ENCODE peak calls at places on chromosomes 1 and 21, in four cellular contexts. G is WTC11, U is SK-N-SH, J is GM12878. E is an unnamed sample.

GRCh38 chr21:37971390-37971789 is 55.1 kb upstream of the KCNJ6 start:
- DNase-seq in U (no peak), G (no peak), J (no peak), E (no peak)

GRCh38 chr1:199472025-199472424 is 555.5 kb upstream of the NR5A2 start:
- DNase-seq in J (no peak), G (no peak), U (no peak), E (no peak)

GRCh38 chr1:79117376-79117775 is 110.8 kb upstream of the ADGRL4 start:
- DNase-seq in G (no peak), J (no peak), U (no peak), E (no peak)

GRCh38 chr21:40685121-40685630 is 161.8 kb downstream of the DSCAM start:
- DNase-seq in J (no peak), G (no peak), U (no peak), E (no peak)

GRCh38 chr1:42152907-42153597 is at the start of gene GUCA2B:
- DNase-seq in U (no peak), J (no peak), G (no peak), E (no peak)

GRCh38 chr1:93938461-93939145 is 29.4 kb upstream of the GCLM start:
- DNase-seq in U (no peak), G (no peak), J (no peak), E (no peak)

GRCh38 chr1:85282424-85282823 is 6.0 kb upstream of the BCL10 start:
- DNase-seq in G (peak), J (no peak), U (no peak), E (peak)

GRCh38 chr1:10338047-10338446 is 60.8 kb upstream of the PGD start:
- DNase-seq in J (no peak), U (peak), G (peak), E (peak)

GRCh38 chr21:35791541-35792335 is 268.6 kb downstream of the SETD4 start:
- DNase-seq in J (no peak), U (no peak), G (no peak), E (no peak)

GRCh38 chr1:2534775-2535387 is 4.8 kb upstream of the HES5 start:
- DNase-seq in G (no peak), U (no peak), J (no peak), E (peak)

GRCh38 chr1:3672231-3672970 is 20.1 kb downstream of the TP73 start:
- DNase-seq in J (no peak), G (peak), U (no peak), E (no peak)

GRCh38 chr21:45108808-45109800 is 34.7 kb downstream of the ADARB1 start:
- DNase-seq in G (no peak), J (no peak), U (no peak), E (no peak)
- TF ChIP-seq USF1 in G (no peak), J (no peak), U (no peak), E (no peak)

GRCh38 chr1:28308750-28309149 is 20.1 kb upstream of the MED18 start:
- DNase-seq in U (no peak), G (no peak), J (no peak), E (no peak)

GRCh38 chr1:28317014-28317413 is 11.8 kb upstream of the MED18 start:
- DNase-seq in G (no peak), J (no peak), U (no peak), E (no peak)

GRCh38 chr1:28309702-28310101 is 19.1 kb upstream of the MED18 start:
- DNase-seq in U (no peak), G (no peak), J (no peak), E (no peak)

GRCh38 chr1:28313710-28314510 is 14.9 kb upstream of the MED18 start:
- DNase-seq in U (no peak), G (no peak), J (no peak), E (no peak)
- TF ChIP-seq USF1 in U (no peak), G (no peak), J (no peak), E (no peak)

GRCh38 chr1:36502616-36503015 is 19.9 kb upstream of the CSF3R start:
- DNase-seq in U (no peak), J (no peak), G (no peak), E (no peak)
- TF ChIP-seq USF1 in U (no peak), J (no peak), G (no peak), E (no peak)

GRCh38 chr1:15621975-15622374 is 4.7 kb downstream of the DDI2 start:
- DNase-seq in U (no peak), J (no peak), G (no peak), E (no peak)
- TF ChIP-seq USF1 in U (no peak), J (no peak), G (no peak), E (no peak)

DNA sequence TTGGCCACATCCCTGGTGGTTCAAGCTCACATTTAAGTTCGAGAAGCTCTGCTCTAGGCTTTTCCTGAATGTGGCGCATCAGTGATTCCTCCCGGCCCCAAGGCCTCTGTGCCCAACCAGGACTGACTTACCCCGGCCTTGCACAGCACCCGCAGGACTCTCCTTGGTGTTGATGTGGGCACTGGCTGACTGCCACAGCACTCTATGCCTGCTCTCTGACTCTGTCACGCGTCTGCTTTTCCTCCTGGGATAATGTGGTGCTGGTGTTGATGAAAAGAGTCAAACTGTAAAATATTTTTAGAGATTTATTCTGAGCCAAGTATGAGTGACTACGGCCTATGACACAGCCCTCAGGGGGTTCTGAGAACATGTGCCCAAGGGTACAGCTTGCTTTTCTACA is 15.4 kb upstream of the SLC2A5 start:
- DNase-seq in G (no peak), U (no peak), J (no peak), E (no peak)
- TF ChIP-seq USF1 in G (no peak), U (no peak), J (no peak), E (no peak)

DNA sequence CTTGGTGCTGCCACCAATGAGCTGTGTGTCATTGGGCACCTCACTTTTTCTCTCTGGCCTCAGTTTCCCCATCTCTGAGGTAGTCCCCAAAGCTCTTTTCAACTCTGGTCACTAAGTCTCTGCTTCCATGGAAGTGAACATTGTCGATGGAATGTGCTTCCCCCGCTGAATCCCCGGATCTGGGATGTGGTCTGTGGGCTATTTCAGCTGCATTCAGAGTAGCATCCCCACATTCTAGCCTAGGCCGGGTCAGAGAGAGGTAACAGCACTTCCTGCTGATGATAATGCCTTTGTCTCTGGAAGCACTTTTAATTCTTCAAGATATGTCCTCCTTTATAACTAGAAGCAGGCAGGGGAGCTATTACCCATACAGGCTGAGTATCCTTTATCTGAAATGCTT is 29.8 kb downstream of the RASSF5 start:
- DNase-seq in G (no peak), U (no peak), J (no peak), E (no peak)
- TF ChIP-seq USF1 in G (no peak), U (no peak), J (no peak), E (no peak)

GRCh38 chr1:16960560-16961296 is 19.7 kb downstream of the MFAP2 start:
- DNase-seq in J (peak), U (peak), G (peak), E (peak)
- TF ChIP-seq USF1 in J (no peak), U (no peak), G (no peak), E (no peak)

GRCh38 chr1:21317035-21317689 is 26.9 kb upstream of the ECE1 start:
- DNase-seq in J (no peak), U (no peak), G (no peak), E (no peak)
- TF ChIP-seq USF1 in J (no peak), U (no peak), G (no peak), E (no peak)

DNA sequence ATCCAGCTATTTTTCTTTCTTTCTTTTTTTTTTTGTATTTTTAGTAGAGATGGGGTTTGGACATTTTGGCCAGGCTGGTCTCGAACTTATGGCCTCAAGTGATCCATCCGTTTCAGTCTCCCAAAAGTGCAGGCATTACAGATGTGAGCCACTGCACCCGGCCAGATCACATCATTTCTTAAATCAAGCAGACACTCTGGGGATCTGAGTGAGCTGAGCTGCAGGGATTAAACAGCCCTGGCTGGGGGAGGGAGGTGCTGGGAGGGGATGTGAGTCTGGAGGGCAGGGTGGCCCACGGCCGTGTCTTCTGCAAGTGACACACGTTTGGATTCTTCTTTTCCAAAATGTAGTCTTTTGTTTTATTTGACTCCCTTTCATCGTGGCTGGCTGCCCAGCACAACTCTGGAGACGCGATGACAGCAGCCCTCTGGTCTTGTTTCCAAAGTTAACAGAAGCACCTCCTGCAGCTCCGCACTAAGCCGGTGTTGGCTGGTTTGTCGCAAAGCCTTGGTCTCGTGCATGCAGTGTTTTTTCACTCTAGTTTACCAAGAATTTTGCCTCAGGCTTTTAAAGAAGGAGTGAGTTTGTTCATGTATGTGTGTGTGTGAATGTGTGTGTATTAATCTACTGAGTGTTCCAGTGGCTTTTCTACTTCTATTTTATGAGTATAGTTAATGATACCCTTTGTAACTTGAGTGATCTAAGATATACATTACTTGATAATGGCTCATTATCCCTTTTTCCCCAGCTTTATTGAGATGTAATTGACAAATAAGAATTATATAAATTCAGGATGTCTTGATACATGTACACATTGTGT is 2.8 kb upstream of the KRTAP10-5 start:
- DNase-seq in G (no peak), J (no peak), U (no peak), E (no peak)
- TF ChIP-seq USF1 in G (no peak), J (no peak), U (no peak), E (no peak)